ENCODE peak calls at places on chromosomes 7 and 10, in six cellular contexts. R is adrenal gland, T is ovary, O is GM23248, K is lung, G is Peyer's patch. V is an unnamed sample. For H3K27me3, the result is how much of the 10 kb centered on the place peaks cover.

GRCh38 chr7:131197920-131198610 is 129.6 kb upstream of the MKLN1 start:
- DNase-seq in O (peak), K (no peak), G (no peak), R (no peak), T (no peak), V (no peak)

GRCh38 chr7:120842131-120842621 is 15.8 kb downstream of the TSPAN12 start:
- DNase-seq in O (no peak), K (no peak), G (no peak), T (no peak), R (no peak), V (no peak)

GRCh38 chr10:47376522-47377220 is 7.4 kb downstream of the ZNF488 start:
- DNase-seq in O (no peak), G (no peak), T (no peak), R (no peak), K (peak), V (no peak)

GRCh38 chr10:50281210-50281966 is 30.1 kb upstream of the ASAH2 start:
- DNase-seq in R (no peak), T (no peak), O (no peak), G (no peak), K (no peak), V (no peak)

GRCh38 chr7:80415522-80415921 is 96.3 kb downstream of the GNAT3 start:
- DNase-seq in O (no peak), T (no peak), R (no peak), K (no peak), G (no peak), V (no peak)

GRCh38 chr10:101244321-101245050 is 15.2 kb upstream of the LBX1 start:
- DNase-seq in T (no peak), R (no peak), K (no peak), O (peak), G (no peak), V (peak)

GRCh38 chr7:130084037-130084875 is 13.9 kb downstream of the KLHDC10 start:
- DNase-seq in T (no peak), G (no peak), K (no peak), O (no peak), R (peak), V (peak)

GRCh38 chr10:82908751-82909150 is 1033.8 kb downstream of the NRG3 start:
- DNase-seq in R (no peak), O (no peak), K (no peak), T (no peak), G (no peak), V (no peak)

GRCh38 chr10:76114556-76114955 is 683.1 kb downstream of the LRMDA start:
- DNase-seq in G (no peak), R (no peak), T (no peak), K (no peak), O (no peak), V (no peak)

GRCh38 chr7:5564894-5565293 is 141.3 kb upstream of the TNRC18 start:
- DNase-seq in G (no peak), T (no peak), O (peak), R (no peak), K (no peak), V (no peak)

GRCh38 chr7:84216477-84216876 is 21.9 kb upstream of the SEMA3A start:
- DNase-seq in O (peak), G (no peak), T (no peak), K (no peak), R (no peak), V (no peak)

GRCh38 chr7:78768859-78769258 is 684.6 kb downstream of the MAGI2 start:
- DNase-seq in K (no peak), R (no peak), O (peak), G (no peak), T (no peak), V (no peak)

GRCh38 chr10:5595591-5596590 is 70.5 kb downstream of the ASB13 start:
- DNase-seq in R (no peak), K (no peak), T (no peak), O (peak), G (no peak), V (peak)

GRCh38 chr7:148289630-148290029 is 300.9 kb upstream of the C7orf33 start:
- DNase-seq in G (no peak), O (no peak), K (no peak), R (no peak), T (no peak), V (no peak)

GRCh38 chr10:88389456-88389855 is 193.7 kb downstream of the RNLS start:
- DNase-seq in K (peak), T (peak), O (peak), R (peak), G (peak), V (no peak)

GRCh38 chr7:42338231-42339222 is 101.5 kb upstream of the GLI3 start:
- DNase-seq in O (peak), T (no peak), R (no peak), G (no peak), K (no peak), V (no peak)

GRCh38 chr7:20218261-20218660 is 1.1 kb upstream of the MACC1 start:
- DNase-seq in K (no peak), T (no peak), G (no peak), O (no peak), R (no peak), V (no peak)

GRCh38 chr10:46228076-46229071 is 58.4 kb upstream of the ANTXRL start:
- DNase-seq in T (peak), R (peak), O (peak), K (peak), G (peak), V (peak)
- H3K4me3 ChIP-seq in T (no peak), R (no peak), O (no peak), K (no peak), G (no peak), V (no peak)

GRCh38 chr10:117502421-117503169 is 40.0 kb upstream of the EMX2 start:
- DNase-seq in G (no peak), O (no peak), K (no peak), T (no peak), R (no peak), V (no peak)
- H3K27me3 ChIP-seq in G (under half), O (under half), K (under half), T (under half), R (under half), V (under half)

GRCh38 chr7:44309271-44310091 is 15.9 kb downstream of the CAMK2B start:
- DNase-seq in T (peak), O (peak), R (peak), G (peak), K (peak), V (no peak)
- H3K4me3 ChIP-seq in T (peak), O (peak), R (no peak), G (peak), K (peak), V (no peak)

GRCh38 chr7:151254316-151254715 is 5.8 kb upstream of the SMARCD3 start:
- DNase-seq in K (no peak), G (no peak), T (no peak), R (no peak), O (no peak), V (no peak)
- H3K27me3 ChIP-seq in K (under half), G (under half), T (under half), R (under half), O (under half), V (under half)

GRCh38 chr10:11557513-11557912 is 53.9 kb downstream of the USP6NL start:
- DNase-seq in K (no peak), G (no peak), T (no peak), R (no peak), O (no peak), V (no peak)

GRCh38 chr10:11555556-11555955 is 55.9 kb downstream of the USP6NL start:
- DNase-seq in G (no peak), O (no peak), T (no peak), K (no peak), R (no peak), V (no peak)

GRCh38 chr10:11551915-11552602 is 59.4 kb downstream of the USP6NL start:
- DNase-seq in O (peak), G (no peak), R (no peak), K (no peak), T (no peak), V (peak)

GRCh38 chr10:11551104-11551503 is 60.3 kb downstream of the USP6NL start:
- DNase-seq in G (no peak), O (no peak), T (no peak), K (no peak), R (no peak), V (no peak)

DNA sequence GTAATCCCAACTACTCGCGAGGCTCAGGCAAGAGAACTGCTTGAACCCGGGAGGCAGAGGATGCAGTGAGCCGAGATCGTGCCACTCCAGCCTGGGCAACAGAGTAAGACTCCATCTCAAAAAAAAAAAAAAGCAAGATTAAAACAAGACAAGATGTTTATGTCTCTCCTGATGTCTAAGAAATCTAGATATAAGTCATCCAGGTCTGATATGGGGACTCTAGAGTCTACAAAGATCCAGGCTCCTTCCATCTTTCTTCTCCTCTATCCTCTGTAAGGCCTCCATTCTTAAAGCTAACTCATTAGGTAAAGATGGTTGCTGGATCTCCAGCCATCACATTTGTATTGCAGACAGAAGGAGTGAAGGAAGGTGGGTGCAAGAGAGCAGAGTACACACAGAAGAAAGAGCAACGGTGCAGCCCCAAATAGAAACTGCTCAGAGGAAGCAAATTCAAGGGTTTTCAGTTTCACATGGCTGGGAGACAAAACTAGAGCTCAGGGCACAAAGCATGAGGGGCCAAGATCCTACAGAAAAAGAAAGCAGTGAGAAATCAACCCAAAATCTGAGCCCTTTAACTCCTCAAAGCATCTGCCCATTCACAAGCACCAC is 57.6 kb downstream of the USP6NL start:
- DNase-seq in G (no peak), T (no peak), O (no peak), R (no peak), K (no peak), V (no peak)
- H3K4me3 ChIP-seq in G (peak), T (no peak), O (no peak), R (no peak), K (no peak), V (no peak)

GRCh38 chr7:22546769-22547168 is 46.8 kb upstream of the STEAP1B start:
- DNase-seq in T (no peak), K (no peak), G (no peak), R (no peak), O (no peak), V (no peak)
- H3K27me3 ChIP-seq in T (under half), K (under half), G (under half), R (under half), O (under half), V (under half)

GRCh38 chr10:22372922-22373321 is 27.6 kb downstream of the SPAG6 start:
- DNase-seq in O (peak), G (no peak), T (no peak), R (no peak), K (no peak), V (no peak)
- H3K4me3 ChIP-seq in O (no peak), G (no peak), T (no peak), R (no peak), K (no peak), V (no peak)

GRCh38 chr7:1665721-1666250 is 4.3 kb upstream of the ELFN1 start:
- DNase-seq in T (peak), R (peak), G (no peak), K (no peak), O (peak), V (peak)

GRCh38 chr7:1668486-1668931 is 1.6 kb upstream of the ELFN1 start:
- DNase-seq in O (no peak), R (peak), K (no peak), T (peak), G (no peak), V (no peak)

GRCh38 chr7:1667566-1668485 is 2.3 kb upstream of the ELFN1 start:
- DNase-seq in K (no peak), R (peak), G (no peak), T (peak), O (no peak), V (no peak)

GRCh38 chr7:1666251-1666778 is 3.8 kb upstream of the ELFN1 start:
- DNase-seq in R (peak), T (peak), O (peak), K (no peak), G (no peak), V (peak)

DNA sequence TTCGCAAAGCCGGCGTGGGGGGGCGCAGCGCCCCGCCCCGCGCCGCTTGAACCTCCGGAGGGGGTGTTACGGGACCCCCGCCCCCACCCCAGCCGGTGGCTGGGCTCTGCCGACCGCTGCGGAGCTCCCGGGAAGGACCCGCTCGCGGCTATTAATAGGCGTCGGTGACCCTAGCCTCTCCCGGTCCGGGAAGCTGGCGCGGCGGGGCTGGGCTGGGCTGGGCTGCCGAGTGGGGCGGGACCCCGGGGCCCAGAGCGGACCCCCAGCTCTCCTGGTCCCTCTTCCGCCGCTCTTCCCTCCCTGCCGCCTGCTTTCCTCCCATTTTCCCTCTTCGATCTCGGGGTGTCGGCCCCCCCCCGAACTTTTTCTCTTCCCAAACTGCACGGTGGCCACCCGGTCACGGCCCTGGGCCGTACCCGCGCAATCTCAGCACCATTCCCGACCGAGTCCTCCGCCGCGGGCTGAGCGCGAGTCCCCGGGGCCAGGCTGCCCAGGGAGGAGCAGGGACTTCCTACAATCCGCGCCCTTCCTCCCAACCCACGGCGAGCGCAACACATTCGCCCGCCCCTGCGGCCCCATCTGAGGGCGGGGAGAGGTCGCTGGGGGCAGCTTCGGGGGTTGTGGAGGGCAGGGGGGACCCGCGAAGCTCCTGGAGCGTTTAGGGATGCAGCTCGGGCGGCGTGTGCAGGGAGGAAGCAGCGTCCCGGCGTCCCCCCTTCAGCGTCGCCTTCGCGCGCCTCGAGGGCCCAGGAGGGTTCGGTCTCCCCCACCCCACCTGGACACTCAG is 3.1 kb upstream of the ELFN1 start:
- DNase-seq in T (peak), R (peak), O (peak), G (no peak), K (no peak), V (no peak)
- H3K27me3 ChIP-seq in T (under half), R (half or more), O (under half), G (half or more), K (under half), V (under half)

V was measured in MG63.